ENCODE peak calls at places on chromosomes 16 and 17, in ten cellular contexts. One of them, this sample, is unnamed.

GRCh38 chr17:58193641-58194259 is 1.2 kb downstream of the EPX start:
- ATAC-seq in stimulated activated naive CD8-positive, alpha-beta T cell treated with anti-CD3 and anti-CD28 coated beads, Interleukin-15, amount 100 ng/mL, for 72 hours: no peak
- ATAC-seq in mucosa of descending colon: no peak
- ATAC-seq in activated CD8-positive, alpha-beta T cell treated with anti-CD3 and anti-CD28 coated beads for 36 hours: no peak
- ATAC-seq in naive thymus-derived CD8-positive, alpha-beta T cell: no peak
- ATAC-seq in stimulated activated naive B cell treated with anti-CD40 and anti-IgM and Interleukin-4, amounts not matched to agents 10 μg/mL and 1 μg/mL and 100 μg/mL, for 72 hours: no peak
- ATAC-seq in T-cell: no peak
- ATAC-seq in activated CD8-positive, alpha-beta memory T cell treated with anti-CD3 and anti-CD28 coated beads, Interleukin-2, amount 10 ng/mL, durations not matched to agents 7 days and 5 days: no peak
- ATAC-seq in CD8-positive, alpha-beta T cell: no peak
- ATAC-seq in naive B cell: no peak
- ATAC-seq in this sample: no peak

GRCh38 chr16:27806388-27806787 is 256.4 kb downstream of the KATNIP start:
- ATAC-seq in naive thymus-derived CD8-positive, alpha-beta T cell: no peak
- ATAC-seq in stimulated activated naive B cell treated with anti-CD40 and anti-IgM and Interleukin-4, amounts not matched to agents 10 μg/mL and 1 μg/mL and 100 μg/mL, for 72 hours: no peak
- ATAC-seq in activated CD8-positive, alpha-beta memory T cell treated with anti-CD3 and anti-CD28 coated beads, Interleukin-2, amount 10 ng/mL, durations not matched to agents 7 days and 5 days: no peak
- ATAC-seq in activated CD8-positive, alpha-beta T cell treated with anti-CD3 and anti-CD28 coated beads for 36 hours: no peak
- ATAC-seq in naive B cell: no peak
- ATAC-seq in CD8-positive, alpha-beta T cell: no peak
- ATAC-seq in T-cell: no peak
- ATAC-seq in stimulated activated naive CD8-positive, alpha-beta T cell treated with anti-CD3 and anti-CD28 coated beads, Interleukin-15, amount 100 ng/mL, for 72 hours: no peak
- ATAC-seq in mucosa of descending colon: no peak
- ATAC-seq in this sample: no peak

GRCh38 chr17:57629470-57629869 is 115.6 kb downstream of the CCDC182 start:
- ATAC-seq in stimulated activated naive CD8-positive, alpha-beta T cell treated with anti-CD3 and anti-CD28 coated beads, Interleukin-15, amount 100 ng/mL, for 72 hours: no peak
- ATAC-seq in stimulated activated naive B cell treated with anti-CD40 and anti-IgM and Interleukin-4, amounts not matched to agents 10 μg/mL and 1 μg/mL and 100 μg/mL, for 72 hours: peak
- ATAC-seq in activated CD8-positive, alpha-beta T cell treated with anti-CD3 and anti-CD28 coated beads for 36 hours: no peak
- ATAC-seq in naive B cell: peak
- ATAC-seq in activated CD8-positive, alpha-beta memory T cell treated with anti-CD3 and anti-CD28 coated beads, Interleukin-2, amount 10 ng/mL, durations not matched to agents 7 days and 5 days: no peak
- ATAC-seq in mucosa of descending colon: peak
- ATAC-seq in naive thymus-derived CD8-positive, alpha-beta T cell: no peak
- ATAC-seq in T-cell: no peak
- ATAC-seq in CD8-positive, alpha-beta T cell: no peak
- ATAC-seq in this sample: no peak

GRCh38 chr16:28098959-28099945 is 35.7 kb upstream of the GSG1L start:
- ATAC-seq in stimulated activated naive CD8-positive, alpha-beta T cell treated with anti-CD3 and anti-CD28 coated beads, Interleukin-15, amount 100 ng/mL, for 72 hours: no peak
- ATAC-seq in naive thymus-derived CD8-positive, alpha-beta T cell: no peak
- ATAC-seq in activated CD8-positive, alpha-beta T cell treated with anti-CD3 and anti-CD28 coated beads for 36 hours: no peak
- ATAC-seq in naive B cell: no peak
- ATAC-seq in activated CD8-positive, alpha-beta memory T cell treated with anti-CD3 and anti-CD28 coated beads, Interleukin-2, amount 10 ng/mL, durations not matched to agents 7 days and 5 days: no peak
- ATAC-seq in mucosa of descending colon: peak
- ATAC-seq in CD8-positive, alpha-beta T cell: no peak
- ATAC-seq in T-cell: no peak
- ATAC-seq in stimulated activated naive B cell treated with anti-CD40 and anti-IgM and Interleukin-4, amounts not matched to agents 10 μg/mL and 1 μg/mL and 100 μg/mL, for 72 hours: no peak
- ATAC-seq in this sample: no peak

GRCh38 chr17:40479754-40480480 is 21.5 kb downstream of the TNS4 start:
- ATAC-seq in activated CD8-positive, alpha-beta T cell treated with anti-CD3 and anti-CD28 coated beads for 36 hours: no peak
- ATAC-seq in naive B cell: peak
- ATAC-seq in activated CD8-positive, alpha-beta memory T cell treated with anti-CD3 and anti-CD28 coated beads, Interleukin-2, amount 10 ng/mL, durations not matched to agents 7 days and 5 days: no peak
- ATAC-seq in stimulated activated naive CD8-positive, alpha-beta T cell treated with anti-CD3 and anti-CD28 coated beads, Interleukin-15, amount 100 ng/mL, for 72 hours: no peak
- ATAC-seq in stimulated activated naive B cell treated with anti-CD40 and anti-IgM and Interleukin-4, amounts not matched to agents 10 μg/mL and 1 μg/mL and 100 μg/mL, for 72 hours: peak
- ATAC-seq in T-cell: no peak
- ATAC-seq in naive thymus-derived CD8-positive, alpha-beta T cell: no peak
- ATAC-seq in mucosa of descending colon: peak
- ATAC-seq in CD8-positive, alpha-beta T cell: no peak
- ATAC-seq in this sample: peak

GRCh38 chr16:468072-468821 is 42.8 kb downstream of the RAB11FIP3 start:
- ATAC-seq in naive B cell: no peak
- ATAC-seq in stimulated activated naive CD8-positive, alpha-beta T cell treated with anti-CD3 and anti-CD28 coated beads, Interleukin-15, amount 100 ng/mL, for 72 hours: no peak
- ATAC-seq in stimulated activated naive B cell treated with anti-CD40 and anti-IgM and Interleukin-4, amounts not matched to agents 10 μg/mL and 1 μg/mL and 100 μg/mL, for 72 hours: no peak
- ATAC-seq in CD8-positive, alpha-beta T cell: no peak
- ATAC-seq in T-cell: no peak
- ATAC-seq in activated CD8-positive, alpha-beta T cell treated with anti-CD3 and anti-CD28 coated beads for 36 hours: no peak
- ATAC-seq in mucosa of descending colon: no peak
- ATAC-seq in activated CD8-positive, alpha-beta memory T cell treated with anti-CD3 and anti-CD28 coated beads, Interleukin-2, amount 10 ng/mL, durations not matched to agents 7 days and 5 days: no peak
- ATAC-seq in naive thymus-derived CD8-positive, alpha-beta T cell: no peak
- ATAC-seq in this sample: no peak

GRCh38 chr17:15884731-15885130 is 60.2 kb upstream of the ADORA2B start:
- ATAC-seq in naive B cell: no peak
- ATAC-seq in mucosa of descending colon: no peak
- ATAC-seq in CD8-positive, alpha-beta T cell: no peak
- ATAC-seq in stimulated activated naive CD8-positive, alpha-beta T cell treated with anti-CD3 and anti-CD28 coated beads, Interleukin-15, amount 100 ng/mL, for 72 hours: no peak
- ATAC-seq in stimulated activated naive B cell treated with anti-CD40 and anti-IgM and Interleukin-4, amounts not matched to agents 10 μg/mL and 1 μg/mL and 100 μg/mL, for 72 hours: no peak
- ATAC-seq in naive thymus-derived CD8-positive, alpha-beta T cell: no peak
- ATAC-seq in activated CD8-positive, alpha-beta T cell treated with anti-CD3 and anti-CD28 coated beads for 36 hours: no peak
- ATAC-seq in activated CD8-positive, alpha-beta memory T cell treated with anti-CD3 and anti-CD28 coated beads, Interleukin-2, amount 10 ng/mL, durations not matched to agents 7 days and 5 days: no peak
- ATAC-seq in T-cell: no peak
- ATAC-seq in this sample: no peak

GRCh38 chr17:4073983-4074830 is 68.6 kb downstream of the ZZEF1 start:
- ATAC-seq in stimulated activated naive CD8-positive, alpha-beta T cell treated with anti-CD3 and anti-CD28 coated beads, Interleukin-15, amount 100 ng/mL, for 72 hours: peak
- ATAC-seq in activated CD8-positive, alpha-beta memory T cell treated with anti-CD3 and anti-CD28 coated beads, Interleukin-2, amount 10 ng/mL, durations not matched to agents 7 days and 5 days: no peak
- ATAC-seq in T-cell: no peak
- ATAC-seq in CD8-positive, alpha-beta T cell: no peak
- ATAC-seq in naive B cell: peak
- ATAC-seq in stimulated activated naive B cell treated with anti-CD40 and anti-IgM and Interleukin-4, amounts not matched to agents 10 μg/mL and 1 μg/mL and 100 μg/mL, for 72 hours: peak
- ATAC-seq in naive thymus-derived CD8-positive, alpha-beta T cell: no peak
- ATAC-seq in activated CD8-positive, alpha-beta T cell treated with anti-CD3 and anti-CD28 coated beads for 36 hours: peak
- ATAC-seq in mucosa of descending colon: peak
- ATAC-seq in this sample: no peak

GRCh38 chr17:66952681-66953638 is 11.5 kb upstream of the CACNG4 start:
- ATAC-seq in CD8-positive, alpha-beta T cell: no peak
- ATAC-seq in mucosa of descending colon: no peak
- ATAC-seq in T-cell: no peak
- ATAC-seq in activated CD8-positive, alpha-beta T cell treated with anti-CD3 and anti-CD28 coated beads for 36 hours: no peak
- ATAC-seq in stimulated activated naive CD8-positive, alpha-beta T cell treated with anti-CD3 and anti-CD28 coated beads, Interleukin-15, amount 100 ng/mL, for 72 hours: no peak
- ATAC-seq in activated CD8-positive, alpha-beta memory T cell treated with anti-CD3 and anti-CD28 coated beads, Interleukin-2, amount 10 ng/mL, durations not matched to agents 7 days and 5 days: no peak
- ATAC-seq in naive thymus-derived CD8-positive, alpha-beta T cell: no peak
- ATAC-seq in naive B cell: no peak
- ATAC-seq in stimulated activated naive B cell treated with anti-CD40 and anti-IgM and Interleukin-4, amounts not matched to agents 10 μg/mL and 1 μg/mL and 100 μg/mL, for 72 hours: no peak
- ATAC-seq in this sample: no peak

GRCh38 chr16:11038777-11039176 is 94.4 kb downstream of the CLEC16A start:
- ATAC-seq in naive B cell: no peak
- ATAC-seq in activated CD8-positive, alpha-beta memory T cell treated with anti-CD3 and anti-CD28 coated beads, Interleukin-2, amount 10 ng/mL, durations not matched to agents 7 days and 5 days: no peak
- ATAC-seq in naive thymus-derived CD8-positive, alpha-beta T cell: no peak
- ATAC-seq in mucosa of descending colon: peak
- ATAC-seq in stimulated activated naive B cell treated with anti-CD40 and anti-IgM and Interleukin-4, amounts not matched to agents 10 μg/mL and 1 μg/mL and 100 μg/mL, for 72 hours: no peak
- ATAC-seq in T-cell: no peak
- ATAC-seq in activated CD8-positive, alpha-beta T cell treated with anti-CD3 and anti-CD28 coated beads for 36 hours: no peak
- ATAC-seq in stimulated activated naive CD8-positive, alpha-beta T cell treated with anti-CD3 and anti-CD28 coated beads, Interleukin-15, amount 100 ng/mL, for 72 hours: no peak
- ATAC-seq in CD8-positive, alpha-beta T cell: no peak
- ATAC-seq in this sample: no peak

GRCh38 chr16:68733570-68733969 is 3.5 kb upstream of the CDH1 start:
- ATAC-seq in activated CD8-positive, alpha-beta T cell treated with anti-CD3 and anti-CD28 coated beads for 36 hours: no peak
- ATAC-seq in activated CD8-positive, alpha-beta memory T cell treated with anti-CD3 and anti-CD28 coated beads, Interleukin-2, amount 10 ng/mL, durations not matched to agents 7 days and 5 days: no peak
- ATAC-seq in mucosa of descending colon: no peak
- ATAC-seq in naive thymus-derived CD8-positive, alpha-beta T cell: no peak
- ATAC-seq in naive B cell: no peak
- ATAC-seq in T-cell: no peak
- ATAC-seq in stimulated activated naive B cell treated with anti-CD40 and anti-IgM and Interleukin-4, amounts not matched to agents 10 μg/mL and 1 μg/mL and 100 μg/mL, for 72 hours: no peak
- ATAC-seq in CD8-positive, alpha-beta T cell: no peak
- ATAC-seq in stimulated activated naive CD8-positive, alpha-beta T cell treated with anti-CD3 and anti-CD28 coated beads, Interleukin-15, amount 100 ng/mL, for 72 hours: no peak
- ATAC-seq in this sample: no peak